ENCODE peak calls at places on chromosomes 1 and 21, in six cellular contexts. V is GM10248, B is heart left ventricle, I is upper lobe of right lung, F is lower leg skin, O is uterus. M is an unnamed sample.

GRCh38 chr21:34884346-34884929 is 164.7 kb downstream of the RUNX1 start:
- DNase-seq in V (no peak), B (no peak), I (no peak), F (no peak), O (no peak), M (no peak)

GRCh38 chr1:57443004-57443403 is 19.1 kb upstream of the DAB1 start:
- DNase-seq in V (no peak), B (no peak), I (no peak), F (no peak), O (no peak), M (no peak)

GRCh38 chr1:178774263-178774662 is 49.2 kb downstream of the RALGPS2 start:
- DNase-seq in V (no peak), B (no peak), I (no peak), F (no peak), O (no peak), M (no peak)

GRCh38 chr1:85495556-85495955 is 30.6 kb upstream of the DDAH1 start:
- DNase-seq in V (no peak), B (no peak), I (peak), F (peak), O (no peak), M (no peak)

GRCh38 chr1:234222561-234223280 is 150.5 kb upstream of the COA6 start:
- DNase-seq in V (no peak), B (no peak), I (no peak), F (no peak), O (no peak), M (no peak)

GRCh38 chr1:20008391-20008841 is 29.0 kb upstream of the PLA2G2A start:
- DNase-seq in V (no peak), B (peak), I (no peak), F (peak), O (no peak), M (no peak)

GRCh38 chr21:45831991-45832740 is 149.4 kb upstream of the COL6A1 start:
- DNase-seq in V (no peak), B (no peak), I (no peak), F (no peak), O (peak), M (no peak)

GRCh38 chr1:61935516-61935915 is 193.2 kb downstream of the PATJ start:
- DNase-seq in V (no peak), B (no peak), I (no peak), F (no peak), O (no peak), M (no peak)

GRCh38 chr21:24470852-24471251 is 1136.4 kb downstream of the MRPL39 start:
- DNase-seq in V (no peak), B (no peak), I (no peak), F (no peak), O (no peak), M (no peak)

GRCh38 chr1:74771913-74772515 is 39.1 kb downstream of the TYW3 start:
- DNase-seq in V (peak), B (no peak), I (no peak), F (no peak), O (no peak), M (no peak)

GRCh38 chr1:74775735-74776134 is 42.8 kb downstream of the TYW3 start:
- DNase-seq in V (no peak), B (no peak), I (no peak), F (no peak), O (no peak), M (no peak)

GRCh38 chr1:74772945-74773344 is 40.0 kb downstream of the TYW3 start:
- DNase-seq in V (no peak), B (no peak), I (no peak), F (no peak), O (no peak), M (no peak)

GRCh38 chr1:74773540-74773939 is 40.6 kb downstream of the TYW3 start:
- DNase-seq in V (no peak), B (no peak), I (no peak), F (no peak), O (no peak), M (no peak)
- TF ChIP-seq CTCF in V (no peak), B (no peak), I (no peak), F (no peak), O (no peak), M (no peak)

GRCh38 chr1:82778612-82779011 is 977.9 kb downstream of the ADGRL2 start:
- DNase-seq in V (no peak), B (no peak), I (no peak), F (no peak), O (no peak), M (no peak)
- TF ChIP-seq CTCF in V (no peak), B (no peak), I (no peak), F (no peak), O (no peak), M (peak)

GRCh38 chr1:167798951-167799350 is 77.2 kb downstream of the MPZL1 start:
- DNase-seq in V (no peak), B (no peak), I (no peak), F (no peak), O (no peak), M (no peak)

GRCh38 chr1:167799747-167800146 is 78.0 kb downstream of the MPZL1 start:
- DNase-seq in V (no peak), B (no peak), I (no peak), F (no peak), O (no peak), M (no peak)

GRCh38 chr1:167795810-167796740 is 74.3 kb downstream of the MPZL1 start:
- DNase-seq in V (no peak), B (peak), I (no peak), F (no peak), O (no peak), M (no peak)

GRCh38 chr1:167794043-167794442 is 72.3 kb downstream of the MPZL1 start:
- DNase-seq in V (no peak), B (no peak), I (no peak), F (no peak), O (no peak), M (no peak)

GRCh38 chr1:167797005-167797404 is 75.2 kb downstream of the MPZL1 start:
- DNase-seq in V (no peak), B (peak), I (peak), F (peak), O (peak), M (no peak)
- TF ChIP-seq CTCF in V (no peak), B (no peak), I (no peak), F (no peak), O (no peak), M (peak)

DNA sequence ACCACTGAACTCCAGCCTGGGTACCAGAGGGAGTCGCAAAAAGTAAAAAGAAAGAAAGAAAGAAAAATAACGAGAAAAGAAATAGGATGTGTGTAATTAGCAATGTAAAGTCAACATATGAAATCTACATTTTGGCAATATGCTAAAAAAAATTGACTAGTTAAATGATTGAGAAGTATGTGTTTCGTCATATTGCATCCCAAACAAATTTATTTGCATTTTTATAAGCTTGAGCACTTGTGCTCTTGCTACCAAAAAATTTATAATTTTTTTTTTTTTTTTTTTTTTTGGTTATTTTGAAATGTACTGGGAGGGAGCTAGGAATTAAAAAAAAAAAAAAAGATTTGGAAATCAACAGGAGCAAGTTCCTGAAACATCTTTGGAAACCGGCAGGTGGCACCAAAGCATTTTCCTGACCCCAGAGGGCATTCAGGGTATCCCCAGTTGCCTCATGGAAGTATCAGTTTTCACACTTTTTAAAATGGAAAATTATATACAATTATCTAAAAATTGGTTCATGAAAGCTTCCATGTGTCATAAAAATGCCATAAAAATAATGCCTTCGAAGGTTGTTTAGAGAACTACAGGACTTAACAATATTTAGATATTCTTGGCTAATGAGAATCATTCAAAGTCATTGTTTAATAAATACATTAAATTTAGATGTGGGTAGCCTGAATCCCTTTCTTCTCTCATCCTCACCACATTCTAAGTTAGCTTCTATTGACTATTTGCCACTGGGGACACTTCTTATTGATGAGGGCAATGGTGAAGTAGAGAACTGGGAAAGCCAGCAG is 4.8 kb upstream of the HEATR1 start:
- DNase-seq in V (no peak), B (peak), I (no peak), F (no peak), O (peak), M (no peak)
- TF ChIP-seq CTCF in V (peak), B (peak), I (peak), F (no peak), O (peak), M (peak)

GRCh38 chr1:118291686-118292085 is 106.7 kb upstream of the SPAG17 start:
- DNase-seq in V (no peak), B (no peak), I (no peak), F (peak), O (no peak), M (no peak)

GRCh38 chr1:118290046-118290445 is 105.0 kb upstream of the SPAG17 start:
- DNase-seq in V (no peak), B (no peak), I (no peak), F (no peak), O (no peak), M (no peak)

GRCh38 chr1:118294817-118295486 is 109.9 kb upstream of the SPAG17 start:
- DNase-seq in V (no peak), B (no peak), I (no peak), F (no peak), O (no peak), M (no peak)

DNA sequence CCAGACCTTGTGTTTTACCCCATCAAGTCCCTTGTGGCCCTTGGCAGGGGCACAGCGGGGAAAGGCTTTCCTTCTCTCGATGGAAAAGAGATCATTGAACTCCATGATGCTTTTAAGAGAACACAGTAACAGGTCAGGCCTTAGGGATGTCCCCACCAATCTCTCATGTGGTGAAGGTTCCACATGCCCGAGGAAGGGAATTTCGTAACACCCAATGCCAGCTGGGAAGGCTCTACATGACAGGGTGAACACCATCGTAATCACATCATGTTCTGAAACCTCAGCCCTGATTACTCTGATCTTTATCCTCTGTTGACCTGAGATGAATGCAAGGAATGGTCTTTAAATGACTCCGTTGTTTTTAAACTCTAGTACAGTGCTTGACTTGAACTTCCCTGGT is 105.5 kb upstream of the SPAG17 start:
- DNase-seq in V (no peak), B (no peak), I (no peak), F (no peak), O (no peak), M (no peak)
- TF ChIP-seq CTCF in V (no peak), B (no peak), I (no peak), F (no peak), O (no peak), M (no peak)

DNA sequence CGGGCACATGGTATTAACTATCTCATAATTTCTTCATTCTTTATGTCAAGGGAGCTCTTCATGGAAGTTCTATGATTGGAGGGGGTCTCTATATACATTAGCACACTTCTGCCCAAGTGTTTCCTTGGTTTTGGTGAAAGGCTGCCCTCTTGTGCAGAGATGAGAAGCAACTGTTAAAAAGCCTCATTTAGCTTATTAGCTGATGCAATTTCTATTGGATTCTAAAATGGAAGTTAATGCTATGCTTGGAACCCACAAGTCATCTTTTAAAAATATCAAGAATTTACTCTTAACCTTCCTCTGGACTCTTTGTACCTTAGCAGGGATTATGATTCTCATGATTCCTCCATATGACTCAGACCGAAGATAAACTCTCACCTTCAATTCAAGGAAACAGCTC is 328.9 kb downstream of the PTBP2 start:
- DNase-seq in V (no peak), B (no peak), I (no peak), F (no peak), O (no peak), M (no peak)
- TF ChIP-seq CTCF in V (no peak), B (no peak), I (no peak), F (no peak), O (no peak), M (peak)

GRCh38 chr1:171266930-171267329 is 18.6 kb downstream of the FMO1 start:
- DNase-seq in V (no peak), B (no peak), I (no peak), F (no peak), O (no peak), M (no peak)
- TF ChIP-seq CTCF in V (no peak), B (no peak), I (no peak), F (no peak), O (no peak), M (no peak)

GRCh38 chr1:223714421-223714724 is 2.0 kb downstream of the CAPN2 start:
- DNase-seq in V (no peak), B (no peak), I (no peak), F (no peak), O (no peak), M (no peak)

GRCh38 chr1:223713546-223714420 is 1.4 kb downstream of the CAPN2 start:
- DNase-seq in V (no peak), B (no peak), I (no peak), F (no peak), O (no peak), M (no peak)

GRCh38 chr1:223716302-223716862 is 4.0 kb downstream of the CAPN2 start:
- DNase-seq in V (no peak), B (no peak), I (no peak), F (no peak), O (no peak), M (peak)

GRCh38 chr1:223715710-223716103 is 3.4 kb downstream of the CAPN2 start:
- DNase-seq in V (no peak), B (no peak), I (no peak), F (no peak), O (no peak), M (no peak)

DNA sequence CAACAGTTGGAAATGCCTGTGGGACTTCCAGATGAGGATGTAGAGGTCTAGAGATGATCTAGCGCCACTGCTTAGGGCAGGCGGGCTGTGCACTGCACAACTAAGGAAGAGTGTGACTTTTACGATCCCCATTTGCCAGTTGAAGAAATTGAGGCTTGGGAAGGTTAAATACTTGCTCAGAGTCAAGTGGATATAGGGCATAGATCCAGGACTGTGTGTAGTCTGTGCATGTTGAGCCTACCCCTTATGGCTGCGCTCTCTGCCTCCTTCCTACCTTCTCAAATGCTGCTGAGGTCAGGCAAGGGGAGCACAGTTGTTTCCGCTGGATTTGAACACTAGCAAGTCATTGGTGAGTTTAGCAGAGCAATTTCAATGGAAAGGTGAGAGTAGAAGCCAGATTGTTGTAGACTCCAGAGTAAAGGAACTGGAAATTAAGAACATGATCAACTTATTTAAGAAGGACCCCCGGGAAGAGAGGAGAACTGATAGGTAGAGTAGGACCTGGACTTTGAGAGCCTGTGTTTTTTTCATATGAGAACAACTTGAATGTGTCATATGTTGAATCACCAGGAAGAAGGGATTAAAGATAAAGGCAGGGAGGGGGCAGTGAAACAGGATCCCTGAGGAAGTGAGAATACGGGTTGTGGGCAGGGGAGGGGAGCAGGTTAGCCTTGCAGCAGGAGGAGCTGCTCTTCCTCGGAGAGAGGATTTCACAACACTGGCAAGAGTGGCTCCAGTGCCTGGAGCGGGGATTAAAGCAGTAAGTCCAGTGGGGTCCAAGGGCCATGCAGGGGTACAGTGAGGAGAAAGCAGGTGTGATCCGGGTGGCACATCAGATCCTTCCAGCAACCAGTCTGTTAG is 2.7 kb downstream of the CAPN2 start:
- DNase-seq in V (no peak), B (no peak), I (no peak), F (no peak), O (no peak), M (peak)
- TF ChIP-seq CTCF in V (no peak), B (no peak), I (no peak), F (no peak), O (no peak), M (no peak)